ENCODE peak calls at places on chromosome 6, in five cellular contexts. I, C, Q, L and M are unnamed samples.

GRCh38 chr6:111580826-111581505 is 24.7 kb downstream of the TRAF3IP2 start:
- DNase-seq in Q (no peak), L (no peak), I (peak; percentile 53), C (no peak), M (no peak)

GRCh38 chr6:149140137-149140909 is 177.2 kb upstream of the TAB2 start:
- DNase-seq in Q (no peak), C (no peak), L (no peak), I (no peak), M (no peak)

GRCh38 chr6:13290335-13290734 is 38.0 kb downstream of the TBC1D7 start:
- DNase-seq in C (no peak), Q (no peak), I (peak; percentile 1), L (no peak), M (no peak)

GRCh38 chr6:144362042-144363018 is 77.2 kb downstream of the UTRN start:
- DNase-seq in I (no peak), Q (peak; percentile 79), L (no peak), C (no peak), M (no peak)

GRCh38 chr6:11942185-11942864 is 69.8 kb upstream of the HIVEP1 start:
- DNase-seq in L (no peak), Q (no peak), I (no peak), C (no peak), M (no peak)

GRCh38 chr6:115947964-115948541 is 112.6 kb downstream of the FRK start:
- DNase-seq in I (no peak), Q (no peak), C (no peak), L (no peak), M (no peak)

GRCh38 chr6:121354764-121355163 is 20.5 kb upstream of the TBC1D32 start:
- DNase-seq in L (no peak), Q (no peak), I (no peak), C (no peak), M (no peak)

GRCh38 chr6:43150051-43150751 is 20.9 kb upstream of the SRF start:
- DNase-seq in C (no peak), I (no peak), L (no peak), Q (no peak), M (no peak)

DNA sequence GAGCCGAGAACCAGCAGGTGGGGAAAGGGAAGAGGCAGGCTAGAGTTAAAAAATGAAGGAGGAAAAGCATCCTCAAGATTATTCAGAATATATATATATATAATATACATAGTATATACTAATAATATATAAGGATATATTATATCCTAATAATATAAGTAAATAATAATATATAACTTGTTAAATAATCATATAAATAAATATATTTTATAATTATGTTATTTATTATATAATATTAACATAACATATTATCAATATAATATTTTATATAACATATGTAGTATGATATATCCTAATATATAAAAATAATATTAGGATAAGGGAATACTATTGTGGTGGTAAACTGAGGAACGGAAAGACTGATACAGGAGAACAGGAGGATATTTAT is 171.8 kb downstream of the TRIM27 start:
- DNase-seq in I (no peak), L (no peak), Q (no peak), C (no peak), M (no peak)
- H3K27me3 ChIP-seq in I (no peaks in the 10 kb centered on the region), L (no peaks in the 10 kb centered on the region), Q (no peaks in the 10 kb centered on the region), C (peaks cover 2% of the 10 kb centered on the region), M (no peaks in the 10 kb centered on the region)

GRCh38 chr6:133896344-133896721 is 7.4 kb downstream of the TCF21 start:
- DNase-seq in C (no peak), I (no peak), L (no peak), Q (no peak), M (no peak)

GRCh38 chr6:133894795-133895401 is 6.0 kb downstream of the TCF21 start:
- DNase-seq in I (no peak), L (peak; percentile 68), Q (no peak), C (no peak), M (no peak)

GRCh38 chr6:133895573-133896343 is 6.8 kb downstream of the TCF21 start:
- DNase-seq in L (peak; percentile 66), I (peak; percentile 53), Q (no peak), C (no peak), M (no peak)

GRCh38 chr6:133903855-133904254 is 14.9 kb downstream of the TCF21 start:
- DNase-seq in I (no peak), Q (no peak), L (no peak), C (no peak), M (no peak)

GRCh38 chr6:133899556-133899955 is 10.6 kb downstream of the TCF21 start:
- DNase-seq in I (no peak), L (no peak), Q (no peak), C (no peak), M (no peak)
- H3K27me3 ChIP-seq in I (peaks cover 24% of the 10 kb centered on the region), L (no peaks in the 10 kb centered on the region), Q (no peaks in the 10 kb centered on the region), C (peaks cover 12% of the 10 kb centered on the region), M (peaks cover 39% of the 10 kb centered on the region)

GRCh38 chr6:1394591-1395463 is 5.5 kb downstream of the FOXF2 start:
- DNase-seq in L (no peak), C (no peak), Q (no peak), I (no peak), M (no peak)
- H3K27me3 ChIP-seq in L (no peaks in the 10 kb centered on the region), C (peaks cover 87% of the 10 kb centered on the region), Q (no peaks in the 10 kb centered on the region), I (peaks cover 82% of the 10 kb centered on the region), M (peaks cover 74% of the 10 kb centered on the region)

DNA sequence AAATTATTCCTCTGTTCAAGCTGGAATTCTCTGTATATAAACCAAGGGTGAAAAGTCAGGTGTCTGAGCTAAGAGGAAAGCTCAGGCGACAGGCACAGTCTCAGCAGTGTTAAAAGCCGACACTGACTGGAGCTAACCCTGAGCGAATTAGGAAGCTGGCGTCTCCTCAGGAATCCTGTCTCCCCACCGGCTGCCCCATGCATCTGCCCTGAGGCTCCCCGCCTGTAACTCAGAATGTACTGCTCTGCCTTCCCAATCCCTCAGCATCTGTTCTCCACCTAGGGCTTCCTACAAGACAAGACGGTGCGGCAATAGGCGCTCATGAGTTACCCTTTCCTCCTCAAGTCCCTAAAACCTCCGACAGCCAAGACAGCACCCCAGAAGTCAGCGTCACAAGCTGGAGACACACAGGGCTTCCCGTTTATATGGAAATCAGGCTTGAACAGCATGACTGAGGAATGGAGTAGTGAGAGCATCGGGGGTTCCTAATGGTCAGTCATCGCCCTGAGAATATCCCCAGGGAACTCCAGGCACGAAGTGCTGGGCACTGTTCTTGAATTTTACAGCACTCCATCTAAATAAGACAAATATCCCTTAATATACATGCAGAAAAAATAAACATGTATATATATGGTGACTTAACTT is 33.5 kb downstream of the WDR27 start:
- DNase-seq in Q (no peak), I (peak; percentile 25), L (no peak), C (no peak), M (no peak)
- H3K27me3 ChIP-seq in Q (no peaks in the 10 kb centered on the region), I (no peaks in the 10 kb centered on the region), L (no peaks in the 10 kb centered on the region), C (no peaks in the 10 kb centered on the region), M (no peaks in the 10 kb centered on the region)

GRCh38 chr6:52636830-52637229 is 34.1 kb upstream of the TMEM14A start:
- DNase-seq in L (no peak), C (no peak), Q (no peak), I (no peak), M (no peak)
- H3K27me3 ChIP-seq in L (no peaks in the 10 kb centered on the region), C (no peaks in the 10 kb centered on the region), Q (no peaks in the 10 kb centered on the region), I (no peaks in the 10 kb centered on the region), M (no peaks in the 10 kb centered on the region)

DNA sequence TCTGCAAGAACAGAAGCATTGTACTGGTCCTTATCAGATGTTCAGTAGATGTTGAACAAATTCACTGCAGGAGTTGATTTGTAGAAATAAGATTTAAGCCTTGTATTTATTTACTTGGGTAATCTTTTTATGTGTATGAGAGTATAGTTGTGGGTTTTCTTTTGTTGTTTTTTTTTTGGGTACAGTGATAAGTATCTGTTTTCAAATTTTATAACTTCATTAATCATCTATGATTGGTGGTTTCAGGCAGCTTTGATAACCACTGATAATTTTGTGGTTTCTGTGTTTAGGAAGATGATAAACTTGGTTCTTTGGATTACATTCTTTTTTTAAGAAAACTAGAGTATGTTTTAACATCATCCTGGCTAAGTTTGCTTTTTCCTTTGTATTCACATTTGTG is 2.8 kb downstream of the AFDN start:
- DNase-seq in C (no peak), L (no peak), Q (no peak), I (no peak), M (no peak)
- H3K27me3 ChIP-seq in C (no peaks in the 10 kb centered on the region), L (peaks cover 3% of the 10 kb centered on the region), Q (no peaks in the 10 kb centered on the region), I (no peaks in the 10 kb centered on the region), M (peaks cover 31% of the 10 kb centered on the region)

GRCh38 chr6:67875877-67876383 is 759.2 kb upstream of the ADGRB3 start:
- DNase-seq in L (no peak), I (no peak), C (no peak), Q (no peak), M (no peak)
- H3K27me3 ChIP-seq in L (no peaks in the 10 kb centered on the region), I (no peaks in the 10 kb centered on the region), C (no peaks in the 10 kb centered on the region), Q (no peaks in the 10 kb centered on the region), M (no peaks in the 10 kb centered on the region)

GRCh38 chr6:33373950-33374349 is 17.7 kb upstream of the KIFC1 start:
- DNase-seq in L (no peak), Q (no peak), C (no peak), I (no peak), M (no peak)
- H3K27me3 ChIP-seq in L (no peaks in the 10 kb centered on the region), Q (no peaks in the 10 kb centered on the region), C (no peaks in the 10 kb centered on the region), I (no peaks in the 10 kb centered on the region), M (no peaks in the 10 kb centered on the region)